ENCODE peak calls at places on chromosomes 12 and 14, in five cellular contexts. R is upper lobe of right lung; I is stimulated activated CD8-positive, alpha-beta memory T cell treated with anti-CD3 and anti-CD28 coated beads, Interleukin-15, amount 100 ng/mL, for 4 hours; U is activated CD8-positive, alpha-beta memory T cell treated with anti-CD3 and anti-CD28 coated beads, Interleukin-2, amount 50 U/mL, for 4 hours; W is occipital lobe. M is an unnamed sample.

GRCh38 chr12:69540606-69541386 is 44.5 kb upstream of the CCT2 start:
- DNase-seq in I (no peak), W (no peak), U (no peak), R (no peak), M (no peak)

GRCh38 chr14:31672709-31673108 is 111.5 kb downstream of the NUBPL start:
- DNase-seq in I (no peak), W (no peak), R (no peak), U (no peak), M (no peak)

GRCh38 chr14:50984061-50984710 is 39.9 kb upstream of the PYGL start:
- DNase-seq in U (no peak), W (no peak), R (no peak), I (no peak), M (no peak)

GRCh38 chr12:50589650-50590435 is 85.1 kb downstream of the DIP2B start:
- DNase-seq in R (no peak), I (no peak), W (no peak), U (no peak), M (no peak)

GRCh38 chr12:113162102-113163029 is 12.8 kb downstream of the CFAP73 start:
- DNase-seq in W (no peak), U (no peak), R (no peak), I (no peak), M (no peak)

GRCh38 chr12:68113644-68114043 is 45.9 kb downstream of the IFNG start:
- DNase-seq in I (no peak), R (no peak), W (no peak), U (peak), M (no peak)

GRCh38 chr12:61694214-61694613 is 566.0 kb upstream of the USP15 start:
- DNase-seq in U (no peak), W (no peak), R (no peak), I (no peak), M (no peak)

GRCh38 chr14:70317969-70318634 is 41.4 kb downstream of the COX16 start:
- DNase-seq in I (no peak), W (no peak), U (no peak), R (no peak), M (no peak)

GRCh38 chr12:89707623-89707991 is 1.0 kb downstream of the ATP2B1 start:
- DNase-seq in R (peak), U (peak), W (no peak), I (no peak), M (peak)

GRCh38 chr12:32860182-32860581 is 36.4 kb downstream of the PKP2 start:
- DNase-seq in W (no peak), U (no peak), R (no peak), I (no peak), M (no peak)

GRCh38 chr12:120851444-120851843 is 52.7 kb downstream of the SPPL3 start:
- DNase-seq in I (no peak), U (no peak), R (no peak), W (no peak), M (peak)

GRCh38 chr14:100741956-100742355 is 15.3 kb downstream of the DLK1 start:
- DNase-seq in U (no peak), W (no peak), R (no peak), I (no peak), M (no peak)

M was measured in lower lobe of right lung.